ENCODE peak calls at places on chromosomes 13 and 19, in four cellular contexts. S is cardiac septum, I is HTR-8/SVneo, L is HS-27A. U is an unnamed sample.
A peak's percentile ranks its signal among the peaks of the same experiment; 100 is the strongest.

GRCh38 chr13:33761744-33762143 is 56.2 kb upstream of the RFC3 start:
- DNase-seq in S (no peak), I (no peak), L (no peak), U (no peak)

GRCh38 chr13:40503966-40504591 is 162.4 kb downstream of the FOXO1 start:
- DNase-seq in S (no peak), I (peak; percentile 38), L (peak; percentile 61), U (peak; percentile 28)

GRCh38 chr19:21358768-21359451 is at the start of gene ZNF738:
- DNase-seq in S (peak; percentile 95), I (peak; percentile 85), L (peak; percentile 80), U (no peak)

GRCh38 chr13:33612641-33613638 is 205.0 kb upstream of the RFC3 start:
- DNase-seq in S (no peak), I (no peak), L (no peak), U (no peak)

GRCh38 chr19:27753622-27754021 is 1459.3 kb downstream of the UQCRFS1 start:
- DNase-seq in S (no peak), I (no peak), L (no peak), U (no peak)

GRCh38 chr13:51785592-51786424 is 18.2 kb downstream of the DHRS12 start:
- DNase-seq in S (no peak), I (no peak), L (no peak), U (no peak)

GRCh38 chr19:49978324-49978723 is 17.4 kb upstream of the SIGLEC11 start:
- DNase-seq in S (no peak), I (no peak), L (no peak), U (no peak)

GRCh38 chr19:35063940-35064818 is 22.7 kb downstream of the HPN start:
- DNase-seq in S (no peak), I (peak; percentile 34), L (peak; percentile 22), U (no peak)

GRCh38 chr13:33676045-33676699 is 141.8 kb upstream of the RFC3 start:
- DNase-seq in S (no peak), I (no peak), L (no peak), U (no peak)

GRCh38 chr13:59914556-59914955 is 249.2 kb downstream of the DIAPH3 start:
- DNase-seq in S (no peak), I (no peak), L (no peak), U (no peak)

GRCh38 chr13:30334663-30335386 is 27.5 kb upstream of the KATNAL1 start:
- DNase-seq in S (no peak), I (no peak), L (no peak), U (no peak)

GRCh38 chr19:16931306-16931705 is 42.5 kb downstream of the F2RL3 start:
- DNase-seq in S (no peak), I (no peak), L (no peak), U (no peak)

GRCh38 chr13:44236370-44236769 is 137.3 kb upstream of the SERP2 start:
- DNase-seq in S (no peak), I (no peak), L (no peak), U (no peak)

GRCh38 chr13:109874921-109875454 is 88.6 kb upstream of the IRS2 start:
- DNase-seq in S (no peak), I (peak; percentile 22), L (peak; percentile 5), U (no peak)

GRCh38 chr13:89571676-89572075 is 1775.8 kb upstream of the MIR17HG start:
- DNase-seq in S (no peak), I (no peak), L (no peak), U (no peak)

GRCh38 chr19:6750062-6750461 is 10.6 kb downstream of the TRIP10 start:
- DNase-seq in S (no peak), I (no peak), L (no peak), U (no peak)

GRCh38 chr13:113171250-113172125 is 13.0 kb downstream of the PROZ start:
- DNase-seq in S (no peak), I (no peak), L (no peak), U (no peak)

GRCh38 chr13:31594056-31594455 is 145.3 kb upstream of the RXFP2 start:
- DNase-seq in S (no peak), I (no peak), L (no peak), U (no peak)

GRCh38 chr13:77836423-77836822 is 82.2 kb downstream of the EDNRB start:
- DNase-seq in S (no peak), I (no peak), L (no peak), U (no peak)

GRCh38 chr13:41563501-41564001 is 106.2 kb downstream of the RGCC start:
- DNase-seq in S (no peak), I (no peak), L (no peak), U (no peak)

GRCh38 chr19:50717026-50717723 is 2.4 kb downstream of the SHANK1 start:
- DNase-seq in S (no peak), I (no peak), L (no peak), U (no peak)

GRCh38 chr19:10612515-10613119 is 12.7 kb upstream of the SLC44A2 start:
- DNase-seq in S (peak; percentile 94), I (no peak), L (no peak), U (no peak)

GRCh38 chr13:32947411-32947810 is 68.8 kb upstream of the KL start:
- DNase-seq in S (no peak), I (no peak), L (no peak), U (no peak)

GRCh38 chr19:16067205-16067938 is 8.9 kb upstream of the TPM4 start:
- DNase-seq in S (no peak), I (no peak), L (no peak), U (peak; percentile 70)

U was measured in LoVo.